ENCODE peak calls at places on chromosomes 11 and 22, in six cellular contexts. X is SW 1271; K is naive thymus-derived CD8-positive, alpha-beta T cell; A is A549; L is AG09319; H is activated T-cell treated with anti-CD3 and anti-CD28 coated beads, Interleukin-2, amount 50 U/mL, for 72 hours. P is an unnamed sample.

GRCh38 chr11:80773919-80774318 is 1333.1 kb upstream of the TENM4 start:
- DNase-seq in X (no peak), K (no peak), A (no peak), L (no peak), H (no peak), P (no peak)

GRCh38 chr22:42856865-42857704 is at the start of gene ARFGAP3:
- DNase-seq in X (peak), K (peak), A (peak), L (peak), H (peak), P (peak)

GRCh38 chr11:398826-399225 is 4.8 kb downstream of the PKP3 start:
- DNase-seq in X (no peak), K (no peak), A (no peak), L (no peak), H (no peak), P (no peak)

GRCh38 chr11:15885913-15886698 is 470.2 kb downstream of the SOX6 start:
- DNase-seq in X (no peak), K (no peak), A (no peak), L (no peak), H (no peak), P (no peak)

GRCh38 chr11:133834399-133835257 is 10.7 kb downstream of the SPATA19 start:
- DNase-seq in X (no peak), K (no peak), A (no peak), L (no peak), H (no peak), P (no peak)

GRCh38 chr11:70364745-70365535 is 33.4 kb upstream of the CTTN start:
- DNase-seq in X (no peak), K (peak), A (no peak), L (no peak), H (peak), P (no peak)

GRCh38 chr22:35567794-35568193 is 27.2 kb downstream of the RASD2 start:
- DNase-seq in X (no peak), K (no peak), A (no peak), L (no peak), H (no peak), P (no peak)

GRCh38 chr11:614091-614582 is 1.6 kb downstream of the IRF7 start:
- DNase-seq in X (no peak), K (no peak), A (no peak), L (no peak), H (no peak), P (no peak)

GRCh38 chr22:35380537-35381423 is at the start of gene HMOX1:
- DNase-seq in X (peak), K (peak), A (peak), L (peak), H (peak), P (peak)

GRCh38 chr11:8323161-8323935 is 59.7 kb upstream of the LMO1 start:
- DNase-seq in X (no peak), K (no peak), A (no peak), L (no peak), H (no peak), P (no peak)

GRCh38 chr11:45607995-45608394 is 57.4 kb downstream of the CHST1 start:
- DNase-seq in X (no peak), K (no peak), A (no peak), L (no peak), H (no peak), P (no peak)

GRCh38 chr11:7892751-7893356 is 38.2 kb downstream of the OR10A6 start:
- DNase-seq in X (peak), K (peak), A (peak), L (peak), H (peak), P (peak)

GRCh38 chr11:70734911-70735310 is 336.6 kb downstream of the CTTN start:
- DNase-seq in X (no peak), K (no peak), A (no peak), L (no peak), H (no peak), P (no peak)

GRCh38 chr22:28075260-28075981 is 156.4 kb upstream of the PITPNB start:
- DNase-seq in X (no peak), K (no peak), A (peak), L (peak), H (no peak), P (peak)

GRCh38 chr11:13210424-13210823 is 67.2 kb upstream of the BMAL1 start:
- DNase-seq in X (peak), K (peak), A (peak), L (peak), H (no peak), P (peak)

GRCh38 chr11:95519912-95520311 is 269.7 kb downstream of the FAM76B start:
- DNase-seq in X (no peak), K (no peak), A (no peak), L (no peak), H (no peak), P (no peak)

GRCh38 chr11:134364261-134364660 is 32.5 kb downstream of the GLB1L2 start:
- DNase-seq in X (no peak), K (no peak), A (no peak), L (no peak), H (no peak), P (no peak)

GRCh38 chr11:69238562-69239319 is 55.2 kb upstream of the MYEOV start:
- DNase-seq in X (no peak), K (no peak), A (no peak), L (no peak), H (no peak), P (no peak)

GRCh38 chr11:31956310-31956709 is 134.6 kb upstream of the RCN1 start:
- DNase-seq in X (no peak), K (no peak), A (no peak), L (no peak), H (peak), P (no peak)

GRCh38 chr11:17015639-17016125 is 1.5 kb upstream of the PLEKHA7 start:
- DNase-seq in X (no peak), K (no peak), A (no peak), L (no peak), H (no peak), P (no peak)

GRCh38 chr22:39808087-39808486 is 85.5 kb downstream of the ENTHD1 start:
- DNase-seq in X (peak), K (peak), A (peak), L (no peak), H (peak), P (peak)

GRCh38 chr11:119417726-119418540 is 5.0 kb downstream of the THY1 start:
- DNase-seq in X (no peak), K (no peak), A (no peak), L (peak), H (no peak), P (no peak)

GRCh38 chr22:40408718-40409612 is 38.6 kb downstream of the SGSM3 start:
- DNase-seq in X (no peak), K (no peak), A (no peak), L (no peak), H (no peak), P (no peak)

GRCh38 chr22:50694766-50695420 is 22.3 kb downstream of the SHANK3 start:
- DNase-seq in X (no peak), K (no peak), A (no peak), L (no peak), H (no peak), P (no peak)

GRCh38 chr11:17229481-17230152 is 21.8 kb upstream of the PIK3C2A start:
- DNase-seq in X (no peak), K (no peak), A (no peak), L (no peak), H (no peak), P (no peak)

GRCh38 chr22:33565580-33565995 is 354.7 kb downstream of the LARGE1 start:
- DNase-seq in X (no peak), K (no peak), A (no peak), L (no peak), H (peak), P (no peak)

GRCh38 chr22:44118645-44119315 is 61.9 kb upstream of the PARVG start:
- DNase-seq in X (no peak), K (no peak), A (no peak), L (no peak), H (no peak), P (no peak)

GRCh38 chr22:46737105-46737975 is 712 bp downstream of the CERK start:
- DNase-seq in X (no peak), K (peak), A (peak), L (no peak), H (peak), P (peak)

P was measured in HuH-7.